ENCODE peak calls at places on chromosome 11, in ten cellular contexts. One of them, this sample, is unnamed.

GRCh38 chr11:76247091-76247490 is 40.8 kb upstream of the WNT11 start:
- DNase-seq in ureter: no peak
- DNase-seq in heart left ventricle: no peak
- DNase-seq in HT1080: no peak
- DNase-seq in Panc1: no peak
- DNase-seq in germinal center: no peak
- DNase-seq in naive thymus-derived CD4-positive, alpha-beta T cell: no peak
- DNase-seq in NCI-H69: no peak
- DNase-seq in foreskin fibroblast: no peak
- DNase-seq in T follicular helper cell: no peak
- DNase-seq in this sample: no peak

GRCh38 chr11:12599408-12600143 is 74.6 kb upstream of the TEAD1 start:
- DNase-seq in T follicular helper cell: no peak
- DNase-seq in foreskin fibroblast: no peak
- DNase-seq in germinal center: peak; percentile 15
- DNase-seq in ureter: no peak
- DNase-seq in naive thymus-derived CD4-positive, alpha-beta T cell: peak; percentile 8
- DNase-seq in Panc1: no peak
- DNase-seq in heart left ventricle: peak; percentile 46
- DNase-seq in HT1080: peak; percentile 13
- DNase-seq in NCI-H69: peak; percentile 79
- DNase-seq in this sample: peak; percentile 73

GRCh38 chr11:3157381-3158130 is 7.6 kb downstream of the OSBPL5 start:
- DNase-seq in foreskin fibroblast: no peak
- DNase-seq in naive thymus-derived CD4-positive, alpha-beta T cell: no peak
- DNase-seq in HT1080: no peak
- DNase-seq in T follicular helper cell: no peak
- DNase-seq in Panc1: no peak
- DNase-seq in NCI-H69: no peak
- DNase-seq in heart left ventricle: peak; percentile 46
- DNase-seq in germinal center: no peak
- DNase-seq in ureter: peak; percentile 82
- DNase-seq in this sample: no peak

GRCh38 chr11:83918471-83918870 is 632.3 kb upstream of the CCDC90B start:
- DNase-seq in NCI-H69: no peak
- DNase-seq in foreskin fibroblast: no peak
- DNase-seq in germinal center: no peak
- DNase-seq in ureter: no peak
- DNase-seq in HT1080: no peak
- DNase-seq in T follicular helper cell: no peak
- DNase-seq in heart left ventricle: peak; percentile 56
- DNase-seq in Panc1: no peak
- DNase-seq in naive thymus-derived CD4-positive, alpha-beta T cell: no peak
- DNase-seq in this sample: no peak

GRCh38 chr11:8060801-8061554 is 20.0 kb upstream of the TUB start:
- DNase-seq in naive thymus-derived CD4-positive, alpha-beta T cell: no peak
- DNase-seq in T follicular helper cell: no peak
- DNase-seq in ureter: no peak
- DNase-seq in heart left ventricle: no peak
- DNase-seq in germinal center: no peak
- DNase-seq in Panc1: no peak
- DNase-seq in foreskin fibroblast: peak; percentile 46
- DNase-seq in NCI-H69: no peak
- DNase-seq in HT1080: no peak
- DNase-seq in this sample: no peak

GRCh38 chr11:26793517-26793916 is 71.7 kb upstream of the SLC5A12 start:
- DNase-seq in ureter: no peak
- DNase-seq in T follicular helper cell: no peak
- DNase-seq in foreskin fibroblast: no peak
- DNase-seq in Panc1: no peak
- DNase-seq in NCI-H69: no peak
- DNase-seq in HT1080: no peak
- DNase-seq in naive thymus-derived CD4-positive, alpha-beta T cell: no peak
- DNase-seq in heart left ventricle: no peak
- DNase-seq in germinal center: no peak
- DNase-seq in this sample: no peak

GRCh38 chr11:59611570-59612565 is 3.7 kb downstream of the OSBP start:
- DNase-seq in Panc1: no peak
- DNase-seq in heart left ventricle: no peak
- DNase-seq in germinal center: no peak
- DNase-seq in ureter: no peak
- DNase-seq in NCI-H69: peak; percentile 78
- DNase-seq in T follicular helper cell: no peak
- DNase-seq in HT1080: no peak
- DNase-seq in naive thymus-derived CD4-positive, alpha-beta T cell: no peak
- DNase-seq in foreskin fibroblast: no peak
- DNase-seq in this sample: no peak

GRCh38 chr11:71228961-71229360 is 23.4 kb downstream of the SHANK2 start:
- DNase-seq in ureter: no peak
- DNase-seq in T follicular helper cell: no peak
- DNase-seq in foreskin fibroblast: no peak
- DNase-seq in naive thymus-derived CD4-positive, alpha-beta T cell: no peak
- DNase-seq in heart left ventricle: no peak
- DNase-seq in HT1080: no peak
- DNase-seq in Panc1: no peak
- DNase-seq in germinal center: no peak
- DNase-seq in NCI-H69: no peak
- DNase-seq in this sample: no peak

GRCh38 chr11:130478204-130478701 is 29.8 kb downstream of the ADAMTS15 start:
- DNase-seq in naive thymus-derived CD4-positive, alpha-beta T cell: no peak
- DNase-seq in Panc1: peak; percentile 25
- DNase-seq in HT1080: peak; percentile 81
- DNase-seq in NCI-H69: no peak
- DNase-seq in foreskin fibroblast: peak; percentile 97
- DNase-seq in germinal center: no peak
- DNase-seq in heart left ventricle: peak; percentile 92
- DNase-seq in ureter: peak; percentile 83
- DNase-seq in T follicular helper cell: no peak
- DNase-seq in this sample: no peak